ENCODE peak calls at places on chromosomes 2 and 18, in five cellular contexts. V, A, Y, Z and W are unnamed samples.

GRCh38 chr2:241009601-241010530 is 11.4 kb downstream of the SNED1 start:
- DNase-seq in V (no peak), A (no peak), Y (peak), Z (no peak), W (no peak)

GRCh38 chr2:152588911-152589310 is 128.3 kb downstream of the PRPF40A start:
- DNase-seq in V (no peak), A (no peak), Y (no peak), Z (no peak), W (no peak)

GRCh38 chr2:18456026-18456425 is 104.4 kb downstream of the RDH14 start:
- DNase-seq in V (peak), A (no peak), Y (no peak), Z (no peak), W (no peak)

GRCh38 chr2:168207861-168208260 is 39.5 kb downstream of the STK39 start:
- DNase-seq in V (no peak), A (no peak), Y (no peak), Z (no peak), W (no peak)

GRCh38 chr2:54240515-54241219 is 15.4 kb downstream of the TSPYL6 start:
- DNase-seq in V (no peak), A (no peak), Y (no peak), Z (no peak), W (no peak)

GRCh38 chr2:36635194-36635593 is 37.2 kb upstream of the FEZ2 start:
- DNase-seq in V (no peak), A (no peak), Y (no peak), Z (no peak), W (no peak)

GRCh38 chr2:104866883-104867350 is 13.0 kb downstream of the POU3F3 start:
- DNase-seq in V (no peak), A (no peak), Y (no peak), Z (no peak), W (no peak)

GRCh38 chr2:20494246-20494645 is 47.4 kb downstream of the RHOB start:
- DNase-seq in V (no peak), A (no peak), Y (no peak), Z (no peak), W (no peak)

GRCh38 chr2:230715201-230715600 is 2.6 kb downstream of the CAB39 start:
- DNase-seq in V (no peak), A (no peak), Y (no peak), Z (no peak), W (no peak)

GRCh38 chr2:209380278-209380677 is 43.6 kb upstream of the MAP2 start:
- DNase-seq in V (no peak), A (peak), Y (no peak), Z (no peak), W (no peak)

GRCh38 chr2:27717070-27717453 is 53.4 kb downstream of the SLC4A1AP start:
- DNase-seq in V (no peak), A (no peak), Y (peak), Z (no peak), W (no peak)

GRCh38 chr2:96502891-96503636 is 2.1 kb downstream of the NEURL3 start:
- DNase-seq in V (no peak), A (no peak), Y (no peak), Z (no peak), W (no peak)

GRCh38 chr18:6001867-6002266 is 106.5 kb upstream of the TMEM200C start:
- DNase-seq in V (no peak), A (no peak), Y (no peak), Z (no peak), W (no peak)

DNA sequence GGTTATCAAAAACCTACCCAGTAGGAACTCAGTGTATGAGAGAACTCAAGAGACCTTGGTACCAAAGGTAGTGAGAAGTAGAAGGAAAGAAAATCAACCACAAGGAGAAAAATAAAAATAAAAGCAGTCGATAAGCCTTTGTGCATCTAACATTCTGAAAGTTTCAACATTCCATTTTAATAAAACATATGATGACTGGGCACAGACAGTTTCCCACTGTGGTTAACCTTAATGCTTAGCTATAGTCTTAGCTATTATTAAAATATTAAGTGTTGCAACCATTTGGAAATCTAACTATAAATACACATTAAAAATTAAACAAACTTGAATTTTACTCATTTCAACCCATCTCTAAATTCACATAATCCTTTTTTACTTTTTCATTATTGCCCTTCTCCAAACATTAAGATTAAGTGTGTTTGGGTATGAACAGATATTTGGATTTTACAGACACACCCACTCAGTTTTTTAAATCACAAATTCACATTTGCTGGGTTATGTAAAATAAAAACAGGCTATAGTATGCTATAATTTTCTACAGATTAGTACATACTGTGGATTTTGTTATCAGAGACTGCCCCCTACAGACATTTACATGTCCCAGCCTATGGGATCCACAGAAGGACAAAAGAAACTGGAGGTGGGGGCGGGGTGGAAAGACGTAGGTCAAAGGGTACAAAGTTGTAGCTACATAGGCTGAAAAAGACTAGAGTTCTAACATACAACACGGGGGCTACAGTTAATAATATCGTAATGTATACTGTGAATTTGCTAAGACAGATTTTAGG is 32.8 kb downstream of the SRBD1 start:
- DNase-seq in V (peak), A (no peak), Y (peak), Z (peak), W (no peak)
- TF ChIP-seq MAX in V (no peak), A (no peak), Y (no peak), Z (no peak), W (no peak)

DNA sequence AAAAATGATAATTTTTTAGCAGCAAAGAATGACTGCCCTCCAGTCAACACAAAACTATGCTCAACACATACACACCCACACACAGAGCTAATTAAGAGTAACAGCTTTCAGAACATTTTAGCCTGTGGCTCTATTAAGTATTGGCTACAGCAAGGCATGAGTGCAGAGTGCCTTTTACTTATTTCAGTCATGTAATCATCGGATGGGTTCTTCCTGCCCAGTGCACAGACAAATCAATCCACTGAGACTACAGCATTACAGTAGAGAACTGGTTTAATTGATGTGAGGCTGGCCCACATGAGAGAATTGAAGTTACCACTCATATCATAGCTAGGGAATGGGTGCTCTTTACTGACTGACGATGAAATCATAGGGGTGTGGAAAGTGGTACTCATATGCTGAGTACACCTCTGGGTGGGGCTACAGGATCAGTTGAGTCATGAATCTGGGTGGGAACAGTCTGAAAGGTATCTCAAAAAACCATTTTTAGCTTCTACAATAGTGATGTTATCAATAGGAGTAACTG is 241.0 kb downstream of the FSIP2 start:
- DNase-seq in V (peak), A (no peak), Y (no peak), Z (no peak), W (peak)
- TF ChIP-seq ZBTB33 in V (no peak), A (no peak), Y (no peak), Z (no peak), W (no peak)

GRCh38 chr2:38438536-38439225 is 61.6 kb upstream of the ATL2 start:
- DNase-seq in V (no peak), A (peak), Y (no peak), Z (no peak), W (no peak)
- TF ChIP-seq MAX in V (no peak), A (no peak), Y (no peak), Z (no peak), W (no peak)

DNA sequence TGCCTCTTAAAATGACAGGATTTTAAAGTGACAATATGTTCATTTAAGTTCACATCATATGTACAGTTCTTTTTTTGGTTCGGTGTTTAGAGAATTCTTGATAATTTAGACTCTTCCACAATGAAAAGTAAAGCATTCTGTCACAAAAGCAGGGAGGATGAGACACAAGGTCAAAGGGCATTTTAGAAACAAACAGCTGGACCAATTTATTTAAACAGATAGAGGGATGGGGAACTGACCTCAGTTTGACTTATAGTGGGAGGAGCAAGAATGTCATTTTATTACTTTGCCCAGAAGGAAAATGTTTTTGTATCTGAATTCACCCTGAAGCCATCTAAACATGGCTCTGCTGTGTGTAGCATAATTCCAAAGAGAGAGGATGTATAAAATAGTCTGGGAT is 128.5 kb downstream of the MEIS1 start:
- DNase-seq in V (peak), A (no peak), Y (no peak), Z (peak), W (no peak)
- TF ChIP-seq ZBTB33 in V (no peak), A (no peak), Y (no peak), Z (no peak), W (no peak)

DNA sequence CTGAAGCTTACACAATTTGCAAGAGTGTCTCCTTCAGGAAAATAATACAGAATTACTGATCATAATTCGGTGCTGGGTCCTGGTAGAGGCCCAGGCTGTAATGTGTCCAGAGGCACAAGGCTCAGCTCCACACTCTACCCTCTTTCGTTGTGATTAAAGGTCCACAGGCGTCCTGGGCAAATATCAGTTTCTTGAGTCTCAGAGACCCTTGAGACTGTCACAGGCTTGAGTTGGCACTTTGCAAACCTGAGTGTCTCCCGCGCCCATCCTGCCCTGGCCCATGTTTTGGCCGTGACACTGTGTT is 46.9 kb upstream of the SMAD7 start:
- DNase-seq in V (no peak), A (no peak), Y (no peak), Z (no peak), W (no peak)
- TF ChIP-seq MAX in V (no peak), A (no peak), Y (no peak), Z (no peak), W (no peak)

GRCh38 chr2:64474200-64474630 is 20.3 kb downstream of the LGALSL start:
- DNase-seq in V (no peak), A (no peak), Y (no peak), Z (no peak), W (no peak)
- TF ChIP-seq ZBTB33 in V (no peak), A (no peak), Y (no peak), Z (no peak), W (no peak)

GRCh38 chr18:23684515-23685197 is 4.6 kb upstream of the LAMA3 start:
- DNase-seq in V (peak), A (no peak), Y (no peak), Z (no peak), W (no peak)

GRCh38 chr18:23690505-23691068 is 1.3 kb downstream of the LAMA3 start:
- DNase-seq in V (no peak), A (no peak), Y (peak), Z (no peak), W (no peak)

GRCh38 chr18:23689616-23690504 is 607 bp downstream of the LAMA3 start:
- DNase-seq in V (no peak), A (no peak), Y (no peak), Z (no peak), W (no peak)

GRCh38 chr18:23688528-23688927 is 725 bp upstream of the LAMA3 start:
- DNase-seq in V (no peak), A (no peak), Y (no peak), Z (no peak), W (no peak)

GRCh38 chr18:23689031-23689615 is at the start of gene LAMA3:
- DNase-seq in V (no peak), A (no peak), Y (peak), Z (no peak), W (no peak)
- TF ChIP-seq MAX in V (peak), A (no peak), Y (peak), Z (no peak), W (peak)

GRCh38 chr2:46230115-46230571 is 67.1 kb upstream of the EPAS1 start:
- DNase-seq in V (peak), A (peak), Y (no peak), Z (no peak), W (no peak)
- TF ChIP-seq ZBTB33 in V (no peak), A (no peak), Y (no peak), Z (no peak), W (no peak)

DNA sequence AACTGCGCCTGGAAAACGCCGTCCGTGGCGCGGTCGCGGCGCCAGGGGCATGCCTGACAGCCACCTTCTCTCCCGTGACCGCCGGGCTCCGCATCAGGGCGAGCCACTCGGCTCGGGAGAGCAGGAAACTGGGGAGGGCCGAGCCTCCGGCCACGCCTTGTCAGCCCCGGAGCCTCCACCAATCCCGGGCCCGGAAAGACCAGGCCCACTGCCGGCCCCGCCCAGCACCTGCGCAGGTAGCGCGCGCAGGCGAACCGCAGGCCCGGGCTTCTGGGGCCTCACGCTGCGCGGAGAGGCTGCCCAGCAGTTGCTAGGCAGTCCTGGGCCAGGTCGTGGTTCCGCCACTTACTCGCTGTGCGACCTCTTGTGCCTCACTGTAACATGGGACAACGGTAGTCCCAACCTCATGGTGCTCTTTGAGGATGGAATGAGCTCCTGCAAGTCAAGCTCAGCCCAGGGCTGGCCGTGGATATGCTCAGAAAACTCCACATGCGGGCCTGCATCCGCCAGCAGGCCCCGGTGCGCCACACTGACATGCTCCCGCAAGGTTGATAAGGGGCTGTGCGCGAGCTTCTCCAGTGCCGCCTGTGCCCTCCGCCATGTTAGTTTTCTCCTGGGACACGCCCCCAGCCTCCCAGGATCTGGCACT is 97.1 kb downstream of the INHBB start:
- DNase-seq in V (no peak), A (no peak), Y (no peak), Z (peak), W (peak)
- TF ChIP-seq MAX in V (no peak), A (no peak), Y (no peak), Z (no peak), W (peak)